ENCODE peak calls at places on chromosome 7, in ten cellular contexts. F is amniotic stem cell; D is RCC 7860; V is hepatic stellate cell; G is HS-27A; N is T-helper 9 cell; W is nephron progenitor cell; M is stimulated activated CD4-positive, alpha-beta T cell treated with anti-CD3 and anti-CD28 coated beads, Interleukin-4, amount 100 ng/mL, for 24 hours; K is stimulated activated CD8-positive, alpha-beta memory T cell treated with anti-CD3 and anti-CD28 coated beads, Interleukin-15, amount 100 ng/mL, for 4 hours; R is NCI-H446 treated with DMSO at 0.1 percent for 48 hours. X is an unnamed sample.

GRCh38 chr7:133709036-133709880 is 417.9 kb upstream of the LRGUK start:
- DNase-seq in G (no peak), W (no peak), M (no peak), F (no peak), R (no peak), K (no peak), V (no peak), D (no peak), N (no peak), X (no peak)

GRCh38 chr7:50359258-50359994 is 54.9 kb downstream of the IKZF1 start:
- DNase-seq in N (no peak), G (no peak), R (no peak), F (no peak), W (no peak), D (no peak), M (no peak), K (no peak), V (no peak), X (no peak)

GRCh38 chr7:122300607-122301079 is 3.9 kb downstream of the FEZF1 start:
- DNase-seq in M (no peak), D (no peak), W (no peak), V (no peak), F (no peak), G (no peak), R (no peak), K (no peak), N (no peak), X (no peak)

GRCh38 chr7:45662540-45663166 is 88.5 kb downstream of the ADCY1 start:
- DNase-seq in F (no peak), D (no peak), R (no peak), W (no peak), K (no peak), G (no peak), V (no peak), N (no peak), M (peak), X (no peak)

GRCh38 chr7:120740348-120740747 is 117.6 kb downstream of the TSPAN12 start:
- DNase-seq in M (no peak), W (no peak), N (no peak), K (no peak), G (no peak), D (no peak), V (peak), R (no peak), F (no peak), X (no peak)

GRCh38 chr7:106346678-106347217 is 62.0 kb upstream of the NAMPT start:
- DNase-seq in W (no peak), F (peak), M (peak), G (peak), K (no peak), R (no peak), D (peak), N (peak), V (peak), X (peak)

GRCh38 chr7:25215694-25216335 is 12.5 kb downstream of the NPVF start:
- DNase-seq in F (no peak), W (no peak), V (no peak), G (no peak), K (no peak), D (no peak), N (no peak), R (no peak), M (no peak), X (no peak)

GRCh38 chr7:74044366-74045350 is 16.7 kb downstream of the ELN start:
- DNase-seq in M (no peak), R (no peak), W (no peak), N (no peak), F (no peak), K (no peak), G (no peak), V (no peak), D (no peak), X (no peak)

GRCh38 chr7:106010866-106011265 is 47.8 kb downstream of the CDHR3 start:
- DNase-seq in F (no peak), N (no peak), K (no peak), D (no peak), M (no peak), V (no peak), W (no peak), G (no peak), R (no peak), X (no peak)

X was measured in HS-5.